ENCODE peak calls at places on chromosomes 7 and 10, in four cellular contexts. D, P, H and G are unnamed samples.

GRCh38 chr10:12500406-12501303 is 151.3 kb downstream of the CAMK1D start:
- DNase-seq in D (no peak), P (no peak), H (no peak), G (no peak)

GRCh38 chr10:71739368-71739900 is 19.9 kb upstream of the C10orf105 start:
- DNase-seq in D (no peak), P (no peak), H (no peak), G (no peak)

GRCh38 chr7:139936760-139937310 is 107.8 kb downstream of the TBXAS1 start:
- DNase-seq in D (no peak), P (no peak), H (no peak), G (no peak)

GRCh38 chr7:40579401-40579800 is 444.6 kb downstream of the SUGCT start:
- DNase-seq in D (no peak), P (no peak), H (no peak), G (no peak)

GRCh38 chr7:20296444-20296843 is 34.3 kb upstream of the ITGB8 start:
- DNase-seq in D (no peak), P (no peak), H (no peak), G (no peak)

GRCh38 chr10:86325158-86325557 is 41.4 kb downstream of the GRID1 start:
- DNase-seq in D (no peak), P (no peak), H (no peak), G (no peak)

GRCh38 chr10:131149111-131149510 is 162.4 kb downstream of the TCERG1L start:
- DNase-seq in D (no peak), P (no peak), H (no peak), G (no peak)

GRCh38 chr7:128243273-128243672 is 2.2 kb downstream of the LEP start:
- DNase-seq in D (no peak), P (no peak), H (no peak), G (no peak)

GRCh38 chr10:24701447-24701846 is 22.2 kb downstream of the ARHGAP21 start:
- DNase-seq in D (no peak), P (peak; percentile 20), H (no peak), G (no peak)

GRCh38 chr10:53269482-53269881 is 496.9 kb upstream of the MBL2 start:
- DNase-seq in D (no peak), P (no peak), H (no peak), G (no peak)

GRCh38 chr7:155674556-155674955 is 30.1 kb downstream of the RBM33 start:
- DNase-seq in D (no peak), P (no peak), H (no peak), G (no peak)

GRCh38 chr10:71727429-71728217 is 8.0 kb upstream of the C10orf105 start:
- DNase-seq in D (no peak), P (peak; percentile 80), H (peak; percentile 39), G (no peak)

GRCh38 chr10:33880291-33880690 is 545.8 kb upstream of the NRP1 start:
- DNase-seq in D (no peak), P (no peak), H (no peak), G (no peak)

GRCh38 chr10:71860243-71861029 is 9.4 kb upstream of the PSAP start:
- DNase-seq in D (peak; percentile 51), P (no peak), H (no peak), G (peak; percentile 75)

GRCh38 chr7:102279537-102280400 is 6.9 kb upstream of the SH2B2 start:
- DNase-seq in D (peak; percentile 80), P (peak; percentile 65), H (peak; percentile 72), G (peak; percentile 85)

GRCh38 chr10:22685926-22686325 is 28.5 kb downstream of the PIP4K2A start:
- DNase-seq in D (no peak), P (no peak), H (no peak), G (no peak)

GRCh38 chr10:100985336-100985735 is 2.0 kb downstream of the MRPL43 start:
- DNase-seq in D (no peak), P (no peak), H (no peak), G (no peak)

GRCh38 chr7:40015790-40016296 is 65.8 kb downstream of the CDK13 start:
- DNase-seq in D (no peak), P (no peak), H (no peak), G (no peak)

GRCh38 chr10:71864861-71865473 is 13.9 kb upstream of the PSAP start:
- DNase-seq in D (no peak), P (no peak), H (no peak), G (no peak)

GRCh38 chr10:48473704-48474103 is 131.2 kb downstream of the ARHGAP22 start:
- DNase-seq in D (no peak), P (no peak), H (no peak), G (no peak)

GRCh38 chr7:7770228-7770627 is 51.8 kb upstream of the RPA3 start:
- DNase-seq in D (no peak), P (no peak), H (no peak), G (no peak)

GRCh38 chr10:46264737-46265368 is 21.9 kb upstream of the ANTXRL start:
- DNase-seq in D (no peak), P (no peak), H (no peak), G (no peak)

GRCh38 chr10:35424680-35425285 is 88.5 kb downstream of the CCNY start:
- DNase-seq in D (no peak), P (no peak), H (no peak), G (no peak)

GRCh38 chr7:148543-148931 is 43.8 kb upstream of the FAM20C start:
- DNase-seq in D (no peak), P (no peak), H (no peak), G (no peak)

GRCh38 chr7:34320926-34321609 is 336.9 kb upstream of the NPSR1 start:
- DNase-seq in D (peak; percentile 67), P (peak; percentile 48), H (peak; percentile 3), G (peak; percentile 78)